ENCODE peak calls at places on chromosomes 13 and 19, in nine cellular contexts. S is vagina, U is suprapubic skin, X is transverse colon, Q is stomach, R is H1, N is esophagus muscularis mucosa, O is HL-60, L is HepG2. Z is an unnamed sample.

GRCh38 chr19:58317481-58318072 is 9.2 kb upstream of the ZSCAN22 start:
- DNase-seq in S (no peak), U (no peak), X (no peak), Q (no peak), R (no peak), N (no peak), O (no peak), L (no peak), Z (no peak)

GRCh38 chr19:43545276-43545675 is 12.3 kb downstream of the ZNF575 start:
- DNase-seq in S (no peak), U (no peak), X (no peak), Q (no peak), R (no peak), N (no peak), O (no peak), L (no peak), Z (no peak)

GRCh38 chr13:26508885-26509284 is 48.6 kb upstream of the WASF3 start:
- DNase-seq in S (no peak), U (peak), X (peak), Q (peak), R (no peak), N (no peak), O (no peak), L (no peak), Z (no peak)

GRCh38 chr13:53783466-53783865 is 754.9 kb downstream of the OLFM4 start:
- DNase-seq in S (no peak), U (no peak), X (no peak), Q (peak), R (no peak), N (no peak), O (no peak), L (no peak), Z (no peak)

GRCh38 chr13:82917984-82918383 is 964.3 kb downstream of the SLITRK1 start:
- DNase-seq in S (no peak), U (no peak), X (no peak), Q (no peak), R (no peak), N (no peak), O (no peak), L (no peak), Z (no peak)

GRCh38 chr19:10019246-10019645 is 6.0 kb downstream of the RDH8 start:
- DNase-seq in S (no peak), U (no peak), X (no peak), Q (no peak), R (no peak), N (no peak), O (no peak), L (no peak), Z (no peak)

GRCh38 chr19:15236886-15237285 is 4.6 kb upstream of the EPHX3 start:
- DNase-seq in S (no peak), U (no peak), X (no peak), Q (no peak), R (no peak), N (no peak), O (no peak), L (no peak), Z (no peak)

GRCh38 chr19:46616631-46617322 is 8.1 kb downstream of the PTGIR start:
- DNase-seq in S (no peak), U (no peak), X (peak), Q (peak), R (no peak), N (no peak), O (no peak), L (peak), Z (peak)

GRCh38 chr13:65653548-65654078 is 1576.5 kb downstream of the PCDH9 start:
- DNase-seq in S (no peak), U (no peak), X (no peak), Q (no peak), R (no peak), N (no peak), O (no peak), L (no peak), Z (no peak)

GRCh38 chr13:31970237-31970930 is 61.2 kb upstream of the FRY start:
- DNase-seq in S (no peak), U (no peak), X (no peak), Q (no peak), R (no peak), N (no peak), O (no peak), L (no peak), Z (no peak)

GRCh38 chr19:44163789-44164188 is 1.1 kb upstream of the ZNF226 start:
- DNase-seq in S (no peak), U (no peak), X (no peak), Q (no peak), R (no peak), N (no peak), O (no peak), L (no peak), Z (no peak)

GRCh38 chr19:40960780-40961179 is 30.3 kb upstream of the CYP2B6 start:
- DNase-seq in S (no peak), U (no peak), X (no peak), Q (no peak), R (no peak), N (no peak), O (no peak), L (no peak), Z (no peak)

GRCh38 chr13:106961219-106961618 is 393.3 kb upstream of the ARGLU1 start:
- DNase-seq in S (no peak), U (no peak), X (no peak), Q (no peak), R (no peak), N (no peak), O (no peak), L (no peak), Z (no peak)

GRCh38 chr19:51094696-51095279 is 12.1 kb upstream of the KLK14 start:
- DNase-seq in S (no peak), U (no peak), X (no peak), Q (peak), R (no peak), N (no peak), O (no peak), L (peak), Z (no peak)

GRCh38 chr19:34963531-34964406 is at the start of gene ZNF792:
- DNase-seq in S (no peak), U (no peak), X (peak), Q (peak), R (peak), N (peak), O (no peak), L (peak), Z (peak)

GRCh38 chr13:98775844-98776598 is 23.5 kb upstream of the SLC15A1 start:
- DNase-seq in S (no peak), U (no peak), X (peak), Q (peak), R (no peak), N (no peak), O (no peak), L (peak), Z (no peak)

GRCh38 chr13:45503658-45504057 is 38.9 kb downstream of the COG3 start:
- DNase-seq in S (no peak), U (no peak), X (no peak), Q (no peak), R (no peak), N (no peak), O (no peak), L (no peak), Z (no peak)

GRCh38 chr19:33392341-33393285 is 19.1 kb downstream of the CEBPG start:
- DNase-seq in S (no peak), U (no peak), X (peak), Q (peak), R (no peak), N (no peak), O (no peak), L (peak), Z (peak)

GRCh38 chr19:15025237-15025636 is 24.0 kb upstream of the CASP14 start:
- DNase-seq in S (no peak), U (no peak), X (no peak), Q (no peak), R (no peak), N (no peak), O (peak), L (peak), Z (peak)

GRCh38 chr19:33292595-33293254 is 9.6 kb downstream of the CEBPA start:
- DNase-seq in S (no peak), U (no peak), X (peak), Q (no peak), R (no peak), N (no peak), O (no peak), L (no peak), Z (no peak)

GRCh38 chr13:59538512-59538911 is 625.2 kb downstream of the DIAPH3 start:
- DNase-seq in S (no peak), U (no peak), X (no peak), Q (no peak), R (no peak), N (no peak), O (no peak), L (no peak), Z (no peak)

GRCh38 chr19:55321466-55321865 is 3.7 kb downstream of the TMEM150B start:
- DNase-seq in S (no peak), U (no peak), X (peak), Q (no peak), R (no peak), N (no peak), O (no peak), L (no peak), Z (no peak)

GRCh38 chr19:55320844-55321419 is 4.2 kb downstream of the TMEM150B start:
- DNase-seq in S (no peak), U (no peak), X (no peak), Q (no peak), R (no peak), N (no peak), O (no peak), L (no peak), Z (no peak)

GRCh38 chr19:55322495-55322894 is 2.6 kb downstream of the TMEM150B start:
- DNase-seq in S (no peak), U (no peak), X (peak), Q (no peak), R (no peak), N (no peak), O (no peak), L (no peak), Z (no peak)

GRCh38 chr19:55325172-55325571 is at the start of gene TMEM150B:
- DNase-seq in S (no peak), U (no peak), X (no peak), Q (no peak), R (no peak), N (no peak), O (no peak), L (no peak), Z (no peak)

GRCh38 chr19:55324705-55325104 is 436 bp downstream of the TMEM150B start:
- DNase-seq in S (no peak), U (no peak), X (no peak), Q (no peak), R (no peak), N (no peak), O (no peak), L (no peak), Z (no peak)
- H3K4me3 ChIP-seq in S (no peak), U (no peak), X (no peak), Q (no peak), R (no peak), N (no peak), O (no peak), L (no peak), Z (no peak)

DNA sequence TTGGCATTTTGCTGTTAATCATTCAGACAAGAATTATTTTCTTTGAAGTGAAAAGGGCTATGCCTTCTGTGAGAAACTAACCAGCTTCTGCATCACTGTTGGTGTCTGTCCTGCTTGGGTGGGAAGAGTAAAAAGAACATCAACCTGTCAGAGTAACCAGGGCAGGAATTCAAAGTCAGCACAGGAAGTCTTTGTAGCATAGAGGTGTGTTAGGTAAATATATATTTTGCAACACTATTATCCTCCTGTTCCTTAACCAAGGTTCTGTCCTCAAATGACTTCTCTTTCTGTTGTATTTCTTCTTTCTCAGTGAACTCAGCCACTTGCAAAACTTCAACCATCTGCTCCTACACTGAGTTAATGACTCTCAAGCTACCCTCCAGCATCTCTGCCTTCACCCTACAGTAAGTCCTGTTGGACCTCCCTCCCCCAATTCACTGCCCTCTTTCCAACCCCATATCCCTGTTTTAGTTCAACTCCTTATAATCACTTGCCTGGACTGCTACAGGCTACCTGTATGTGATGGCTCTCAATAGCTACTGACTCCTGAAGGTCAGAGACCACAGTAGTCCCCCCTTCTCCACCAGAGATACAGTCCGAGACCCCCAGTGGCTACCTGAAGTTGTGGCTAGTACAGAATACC is 49.9 kb downstream of the SMAD9 start:
- DNase-seq in S (no peak), U (no peak), X (no peak), Q (no peak), R (no peak), N (peak), O (no peak), L (peak), Z (no peak)
- TF ChIP-seq POLR2AphosphoS5 in S (no peak), U (no peak), X (no peak), Q (no peak), R (no peak), N (no peak), O (no peak), L (no peak), Z (no peak)

GRCh38 chr19:18270304-18270703 is 3.9 kb downstream of the IQCN start:
- DNase-seq in S (no peak), U (no peak), X (no peak), Q (no peak), R (no peak), N (no peak), O (no peak), L (no peak), Z (no peak)

GRCh38 chr19:18273566-18274302 is 518 bp downstream of the IQCN start:
- DNase-seq in S (no peak), U (no peak), X (no peak), Q (no peak), R (no peak), N (no peak), O (no peak), L (no peak), Z (no peak)

GRCh38 chr19:18271433-18271841 is 2.8 kb downstream of the IQCN start:
- DNase-seq in S (no peak), U (no peak), X (no peak), Q (no peak), R (no peak), N (no peak), O (no peak), L (no peak), Z (no peak)

GRCh38 chr19:18274776-18275356 is 614 bp upstream of the IQCN start:
- DNase-seq in S (no peak), U (peak), X (peak), Q (peak), R (no peak), N (peak), O (peak), L (peak), Z (peak)

GRCh38 chr19:18274303-18274775 is at the start of gene IQCN:
- DNase-seq in S (no peak), U (no peak), X (peak), Q (peak), R (no peak), N (no peak), O (peak), L (peak), Z (peak)
- H3K27ac ChIP-seq in S (peak), U (peak), X (peak), Q (peak), R (no peak), N (peak), O (peak), L (peak), Z (peak)

GRCh38 chr19:12763100-12763499 is 11.5 kb downstream of the BEST2 start:
- DNase-seq in S (no peak), U (no peak), X (no peak), Q (no peak), R (no peak), N (no peak), O (no peak), L (no peak), Z (no peak)

GRCh38 chr19:12756150-12756883 is 4.7 kb downstream of the BEST2 start:
- DNase-seq in S (no peak), U (no peak), X (no peak), Q (no peak), R (no peak), N (no peak), O (no peak), L (no peak), Z (no peak)

GRCh38 chr19:12754465-12755196 is 3.0 kb downstream of the BEST2 start:
- DNase-seq in S (no peak), U (no peak), X (no peak), Q (no peak), R (no peak), N (no peak), O (no peak), L (no peak), Z (no peak)

GRCh38 chr19:12759686-12760085 is 8.1 kb downstream of the BEST2 start:
- DNase-seq in S (no peak), U (no peak), X (no peak), Q (no peak), R (no peak), N (no peak), O (no peak), L (no peak), Z (no peak)

GRCh38 chr19:12757544-12758274 is 6.1 kb downstream of the BEST2 start:
- DNase-seq in S (no peak), U (no peak), X (peak), Q (peak), R (peak), N (no peak), O (no peak), L (peak), Z (no peak)
- H3K4me3 ChIP-seq in S (peak), U (peak), X (peak), Q (peak), R (peak), N (peak), O (no peak), L (peak), Z (peak)